ENCODE peak calls at places on chromosomes 6 and 20, in ten cellular contexts. U is central memory CD8-positive, alpha-beta T cell; X is CD8-positive, alpha-beta T cell; V is stimulated activated CD4-positive, alpha-beta T cell treated with anti-CD3 and anti-CD28 coated beads, Interleukin-4, amount 100 ng/mL, for 48 hours; O is fibroblast of the conjunctiva; G is Daoy; R is NCI-H2029; K is NCI-H446; T is NB4; D is activated CD4-positive, alpha-beta T cell treated with anti-CD3 and anti-CD28 coated beads, Interleukin-2, amount 50 U/mL, for 24 hours. C is an unnamed sample.

GRCh38 chr6:131635384-131636340 is 1.4 kb upstream of the ENPP3 start:
- DNase-seq in V (no peak), G (no peak), K (no peak), O (no peak), R (no peak), T (no peak), X (no peak), U (no peak), D (no peak), C (no peak)

GRCh38 chr6:107235007-107235406 is 119.7 kb upstream of the BEND3 start:
- DNase-seq in V (no peak), D (no peak), R (no peak), G (no peak), X (no peak), T (no peak), O (no peak), K (no peak), U (no peak), C (no peak)

GRCh38 chr6:13536796-13537526 is 37.4 kb upstream of the SIRT5 start:
- DNase-seq in O (no peak), V (no peak), K (no peak), T (no peak), X (no peak), G (no peak), D (no peak), U (no peak), R (no peak), C (no peak)

GRCh38 chr6:134594881-134595280 is 277.0 kb upstream of the SGK1 start:
- DNase-seq in X (no peak), V (no peak), K (no peak), T (no peak), O (no peak), U (no peak), D (no peak), G (no peak), R (no peak), C (no peak)

GRCh38 chr20:43243672-43244269 is 54.1 kb upstream of the PTPRT start:
- DNase-seq in V (no peak), U (no peak), O (no peak), T (peak; percentile 17), D (no peak), G (no peak), K (no peak), R (no peak), X (no peak), C (no peak)

GRCh38 chr6:73323323-73323722 is 30.8 kb downstream of the DPPA5 start:
- DNase-seq in V (no peak), O (no peak), T (no peak), K (no peak), D (no peak), U (no peak), R (no peak), G (no peak), X (no peak), C (no peak)

GRCh38 chr6:168440520-168441433 is at the start of gene SMOC2:
- DNase-seq in X (no peak), V (no peak), T (no peak), U (no peak), D (no peak), R (peak; percentile 71), G (peak; percentile 19), O (no peak), K (no peak), C (no peak)

GRCh38 chr6:87541726-87542125 is 48.1 kb downstream of the RARS2 start:
- DNase-seq in O (no peak), D (no peak), T (no peak), K (no peak), X (no peak), V (no peak), G (no peak), U (no peak), R (no peak), C (no peak)

GRCh38 chr6:34465551-34466241 is at the start of gene PACSIN1:
- DNase-seq in K (no peak), G (peak; percentile 34), O (no peak), D (no peak), X (no peak), R (peak; percentile 12), V (no peak), T (no peak), U (no peak), C (no peak)

GRCh38 chr6:56580271-56580670 is 62.4 kb downstream of the DST start:
- DNase-seq in R (no peak), U (no peak), V (no peak), X (no peak), T (no peak), K (no peak), O (no peak), G (no peak), D (no peak), C (no peak)

GRCh38 chr6:3046295-3046694 is 22.0 kb upstream of the RIPK1 start:
- DNase-seq in U (no peak), R (no peak), X (no peak), D (no peak), O (no peak), V (no peak), G (no peak), T (no peak), K (no peak), C (no peak)

GRCh38 chr6:142680308-142680707 is 264.7 kb downstream of the HIVEP2 start:
- DNase-seq in D (no peak), O (no peak), K (no peak), U (no peak), T (no peak), X (peak; percentile 15), R (no peak), V (peak; percentile 24), G (peak; percentile 51), C (no peak)

GRCh38 chr6:132612449-132613116 is 11.5 kb downstream of the TAAR2 start:
- DNase-seq in X (no peak), T (no peak), O (no peak), R (no peak), U (no peak), V (no peak), K (no peak), G (no peak), D (no peak), C (no peak)

GRCh38 chr6:141017941-141018340 is 1114.8 kb upstream of the GJE1 start:
- DNase-seq in T (no peak), R (no peak), D (no peak), X (no peak), O (no peak), U (no peak), G (no peak), K (no peak), V (no peak), C (no peak)

GRCh38 chr20:34792687-34793363 is 32.6 kb downstream of the NCOA6 start:
- DNase-seq in D (no peak), O (no peak), U (no peak), G (no peak), R (no peak), K (no peak), V (no peak), T (no peak), X (no peak), C (no peak)

GRCh38 chr6:170087946-170088348 is 202.9 kb downstream of the DLL1 start:
- DNase-seq in R (no peak), T (peak; percentile 97), G (peak; percentile 84), O (no peak), V (peak; percentile 23), U (peak; percentile 41), D (peak; percentile 20), K (no peak), X (peak; percentile 58), C (no peak)

GRCh38 chr6:11614534-11615213 is 77.1 kb downstream of the TMEM170B start:
- DNase-seq in R (no peak), X (no peak), K (no peak), V (no peak), T (no peak), O (no peak), D (no peak), U (no peak), G (peak; percentile 47), C (no peak)

GRCh38 chr6:28371706-28372451 is 22.1 kb downstream of the ZKSCAN3 start:
- DNase-seq in T (no peak), U (no peak), G (no peak), X (no peak), D (no peak), V (no peak), O (no peak), K (no peak), R (no peak), C (no peak)

GRCh38 chr20:17634666-17635319 is 47.2 kb downstream of the RRBP1 start:
- DNase-seq in R (no peak), D (no peak), O (no peak), X (no peak), T (no peak), U (no peak), V (no peak), G (no peak), K (no peak), C (no peak)

GRCh38 chr20:35497780-35498189 is 31.7 kb downstream of the C20orf173 start:
- DNase-seq in T (no peak), K (peak; percentile 43), U (no peak), O (no peak), R (no peak), V (no peak), G (no peak), X (no peak), D (no peak), C (no peak)

GRCh38 chr20:46823753-46824152 is 70.9 kb upstream of the EYA2 start:
- DNase-seq in X (no peak), V (no peak), D (no peak), K (no peak), O (no peak), G (no peak), T (no peak), R (no peak), U (no peak), C (no peak)

GRCh38 chr6:136334853-136335252 is 45.2 kb upstream of the BCLAF1 start:
- DNase-seq in T (peak; percentile 23), K (no peak), G (no peak), U (no peak), O (no peak), X (no peak), V (no peak), D (no peak), R (no peak), C (no peak)

GRCh38 chr6:97394160-97394748 is 111.2 kb upstream of the MMS22L start:
- DNase-seq in G (peak; percentile 50), X (no peak), T (peak; percentile 73), K (peak; percentile 33), D (no peak), V (no peak), R (peak; percentile 32), U (peak; percentile 21), O (peak; percentile 48), C (peak; percentile 57)

GRCh38 chr6:116157391-116157790 is 31.5 kb upstream of the COL10A1 start:
- DNase-seq in R (no peak), G (no peak), V (no peak), T (no peak), X (no peak), U (no peak), D (no peak), O (no peak), K (no peak), C (no peak)

GRCh38 chr20:51386586-51386985 is 155.9 kb downstream of the NFATC2 start:
- DNase-seq in K (no peak), D (no peak), V (no peak), O (no peak), U (peak; percentile 47), R (no peak), X (no peak), G (no peak), T (no peak), C (no peak)

GRCh38 chr6:109791301-109791700 is 100.2 kb downstream of the FIG4 start:
- DNase-seq in G (peak; percentile 26), V (no peak), K (no peak), R (no peak), O (no peak), D (no peak), T (no peak), U (no peak), X (no peak), C (no peak)

GRCh38 chr6:35710241-35710847 is 21.6 kb upstream of the FKBP5 start:
- DNase-seq in R (no peak), D (no peak), O (no peak), X (no peak), V (no peak), U (no peak), G (no peak), K (no peak), T (peak; percentile 47), C (no peak)

C was measured in HEK293T.